ENCODE peak calls at places on chromosomes 3 and 15, in five cellular contexts. One of them, this sample, is unnamed. For H3K9me3, the result is how much of the 10 kb centered on the place peaks cover.

GRCh38 chr3:125048282-125048681 is 7.5 kb downstream of the HEG1 start:
- DNase-seq in heart left ventricle: no peak
- DNase-seq in upper lobe of right lung: no peak
- DNase-seq in MM.1S: no peak
- DNase-seq in hepatocyte: no peak
- DNase-seq in this sample: no peak

GRCh38 chr3:32894977-32895376 is 56.5 kb upstream of the CCR4 start:
- DNase-seq in heart left ventricle: no peak
- DNase-seq in upper lobe of right lung: no peak
- DNase-seq in MM.1S: no peak
- DNase-seq in hepatocyte: no peak
- DNase-seq in this sample: no peak

GRCh38 chr3:186095584-186096061 is 13.3 kb downstream of the ETV5 start:
- DNase-seq in heart left ventricle: no peak
- DNase-seq in upper lobe of right lung: peak
- DNase-seq in MM.1S: peak
- DNase-seq in hepatocyte: no peak
- DNase-seq in this sample: no peak

GRCh38 chr3:130688677-130689076 is 58.0 kb downstream of the PIK3R4 start:
- DNase-seq in heart left ventricle: no peak
- DNase-seq in upper lobe of right lung: no peak
- DNase-seq in MM.1S: no peak
- DNase-seq in hepatocyte: no peak
- DNase-seq in this sample: no peak

GRCh38 chr15:29740692-29741311 is 81.5 kb downstream of the TJP1 start:
- DNase-seq in heart left ventricle: no peak
- DNase-seq in upper lobe of right lung: no peak
- DNase-seq in MM.1S: peak
- DNase-seq in hepatocyte: no peak
- DNase-seq in this sample: no peak

GRCh38 chr15:28878209-28878608 is 7.6 kb upstream of the APBA2 start:
- DNase-seq in heart left ventricle: no peak
- DNase-seq in upper lobe of right lung: no peak
- DNase-seq in MM.1S: no peak
- DNase-seq in hepatocyte: no peak
- DNase-seq in this sample: no peak

GRCh38 chr3:70042683-70043082 is 43.1 kb downstream of the SAMMSON start:
- DNase-seq in heart left ventricle: no peak
- DNase-seq in upper lobe of right lung: no peak
- DNase-seq in MM.1S: no peak
- DNase-seq in hepatocyte: no peak
- DNase-seq in this sample: no peak

GRCh38 chr3:141056716-141057115 is 5.6 kb downstream of the SPSB4 start:
- DNase-seq in heart left ventricle: peak
- DNase-seq in upper lobe of right lung: peak
- DNase-seq in MM.1S: no peak
- DNase-seq in hepatocyte: no peak
- DNase-seq in this sample: no peak

GRCh38 chr3:127233371-127233770 is 40.4 kb downstream of the PRR23E start:
- DNase-seq in heart left ventricle: no peak
- DNase-seq in upper lobe of right lung: no peak
- DNase-seq in MM.1S: peak
- DNase-seq in hepatocyte: peak
- DNase-seq in this sample: no peak

GRCh38 chr3:15325228-15325627 is 7.2 kb downstream of the SH3BP5 start:
- DNase-seq in heart left ventricle: peak
- DNase-seq in upper lobe of right lung: no peak
- DNase-seq in MM.1S: no peak
- DNase-seq in hepatocyte: peak
- DNase-seq in this sample: peak

GRCh38 chr3:176071943-176072342 is 1125.3 kb downstream of the TBL1XR1 start:
- DNase-seq in heart left ventricle: no peak
- DNase-seq in upper lobe of right lung: no peak
- DNase-seq in MM.1S: no peak
- DNase-seq in hepatocyte: no peak
- DNase-seq in this sample: no peak

GRCh38 chr3:195285403-195285802 is 14.4 kb upstream of the XXYLT1 start:
- DNase-seq in heart left ventricle: no peak
- DNase-seq in upper lobe of right lung: no peak
- DNase-seq in MM.1S: no peak
- DNase-seq in hepatocyte: no peak
- DNase-seq in this sample: no peak

GRCh38 chr3:160577551-160578195 is 12.3 kb upstream of the KPNA4 start:
- DNase-seq in heart left ventricle: no peak
- DNase-seq in upper lobe of right lung: no peak
- DNase-seq in MM.1S: no peak
- DNase-seq in hepatocyte: no peak
- DNase-seq in this sample: no peak

GRCh38 chr15:38991126-38991525 is 426.5 kb upstream of the RASGRP1 start:
- DNase-seq in heart left ventricle: no peak
- DNase-seq in upper lobe of right lung: no peak
- DNase-seq in MM.1S: no peak
- DNase-seq in hepatocyte: peak
- DNase-seq in this sample: no peak

GRCh38 chr3:49967307-49967706 is 27.4 kb downstream of the RBM6 start:
- DNase-seq in heart left ventricle: no peak
- DNase-seq in upper lobe of right lung: no peak
- DNase-seq in MM.1S: no peak
- DNase-seq in hepatocyte: no peak
- DNase-seq in this sample: no peak

GRCh38 chr3:44003801-44004200 is 237.9 kb upstream of the TOPAZ1 start:
- DNase-seq in heart left ventricle: no peak
- DNase-seq in upper lobe of right lung: no peak
- DNase-seq in MM.1S: peak
- DNase-seq in hepatocyte: no peak
- DNase-seq in this sample: no peak

GRCh38 chr3:184129012-184129411 is 6.1 kb upstream of the EIF2B5 start:
- DNase-seq in heart left ventricle: no peak
- DNase-seq in upper lobe of right lung: peak
- DNase-seq in MM.1S: peak
- DNase-seq in hepatocyte: peak
- DNase-seq in this sample: no peak

GRCh38 chr3:126128504-126129407 is 44.8 kb upstream of the SLC41A3 start:
- DNase-seq in heart left ventricle: no peak
- DNase-seq in upper lobe of right lung: peak
- DNase-seq in MM.1S: no peak
- DNase-seq in hepatocyte: no peak
- DNase-seq in this sample: no peak

GRCh38 chr3:51672083-51672475 is 1.0 kb downstream of the TEX264 start:
- DNase-seq in heart left ventricle: no peak
- DNase-seq in upper lobe of right lung: no peak
- DNase-seq in MM.1S: no peak
- DNase-seq in hepatocyte: no peak
- DNase-seq in this sample: no peak

GRCh38 chr15:72585659-72586058 is 68.8 kb upstream of the GOLGA6B start:
- DNase-seq in heart left ventricle: no peak
- DNase-seq in upper lobe of right lung: no peak
- DNase-seq in MM.1S: no peak
- DNase-seq in hepatocyte: no peak
- DNase-seq in this sample: no peak

GRCh38 chr15:39756806-39757522 is 25.7 kb downstream of the FSIP1 start:
- DNase-seq in heart left ventricle: no peak
- DNase-seq in upper lobe of right lung: no peak
- DNase-seq in MM.1S: peak
- DNase-seq in hepatocyte: peak
- DNase-seq in this sample: no peak

GRCh38 chr15:48459571-48460461 is 128.6 kb downstream of the DUT start:
- DNase-seq in heart left ventricle: no peak
- DNase-seq in upper lobe of right lung: no peak
- DNase-seq in MM.1S: no peak
- DNase-seq in hepatocyte: no peak
- DNase-seq in this sample: no peak

GRCh38 chr15:57003418-57003817 is 85.0 kb downstream of the TCF12 start:
- DNase-seq in heart left ventricle: no peak
- DNase-seq in upper lobe of right lung: no peak
- DNase-seq in MM.1S: no peak
- DNase-seq in hepatocyte: no peak
- DNase-seq in this sample: no peak

GRCh38 chr3:195147649-195148121 is 123.3 kb downstream of the XXYLT1 start:
- DNase-seq in heart left ventricle: peak
- DNase-seq in upper lobe of right lung: no peak
- DNase-seq in MM.1S: peak
- DNase-seq in hepatocyte: no peak
- DNase-seq in this sample: no peak

GRCh38 chr3:141462176-141462859 is 24.5 kb upstream of the RASA2 start:
- DNase-seq in heart left ventricle: no peak
- DNase-seq in upper lobe of right lung: no peak
- DNase-seq in MM.1S: no peak
- DNase-seq in hepatocyte: no peak
- DNase-seq in this sample: no peak

GRCh38 chr15:47326934-47327333 is 390.4 kb upstream of the SEMA6D start:
- DNase-seq in heart left ventricle: no peak
- DNase-seq in upper lobe of right lung: no peak
- DNase-seq in MM.1S: no peak
- DNase-seq in hepatocyte: no peak
- DNase-seq in this sample: no peak

GRCh38 chr15:47333758-47334157 is 383.5 kb upstream of the SEMA6D start:
- DNase-seq in heart left ventricle: no peak
- DNase-seq in upper lobe of right lung: no peak
- DNase-seq in MM.1S: no peak
- DNase-seq in hepatocyte: no peak
- DNase-seq in this sample: no peak

GRCh38 chr15:47334805-47335204 is 382.5 kb upstream of the SEMA6D start:
- DNase-seq in heart left ventricle: no peak
- DNase-seq in upper lobe of right lung: no peak
- DNase-seq in MM.1S: peak
- DNase-seq in hepatocyte: no peak
- DNase-seq in this sample: no peak

GRCh38 chr15:47332481-47332880 is 384.8 kb upstream of the SEMA6D start:
- DNase-seq in heart left ventricle: no peak
- DNase-seq in upper lobe of right lung: no peak
- DNase-seq in MM.1S: no peak
- DNase-seq in hepatocyte: peak
- DNase-seq in this sample: no peak

DNA sequence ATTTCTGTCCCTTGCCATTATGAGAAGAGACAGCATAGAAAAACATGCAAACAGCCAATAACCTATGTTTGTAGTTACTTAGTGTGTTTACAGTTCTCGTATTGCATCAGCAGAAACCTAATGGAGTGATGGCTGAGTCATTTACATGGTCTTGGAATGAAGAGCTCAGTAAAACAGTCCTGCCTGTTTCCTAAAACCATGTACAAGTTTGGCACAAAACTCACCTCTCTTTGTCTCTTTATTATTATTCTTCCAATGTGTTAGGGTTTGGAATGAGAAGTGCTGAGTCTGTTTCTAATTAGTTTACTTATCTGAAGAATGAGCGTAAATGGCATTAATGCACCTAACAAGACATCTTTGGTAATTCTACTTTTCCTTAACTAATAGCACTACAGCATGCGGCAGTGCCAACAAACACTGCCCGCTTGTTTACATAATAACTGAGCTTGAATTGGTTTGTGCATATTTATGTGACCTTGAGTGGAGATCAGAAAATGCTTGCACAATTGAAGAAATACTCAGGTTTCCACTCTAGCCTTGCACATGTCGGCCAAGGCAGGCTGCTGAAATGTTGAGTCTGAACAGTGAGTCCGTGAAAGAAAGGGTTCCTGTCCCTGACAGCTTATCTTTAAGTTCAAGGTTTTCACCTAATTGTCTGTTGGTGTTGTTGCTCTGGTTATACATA is 385.4 kb upstream of the SEMA6D start:
- DNase-seq in heart left ventricle: no peak
- DNase-seq in upper lobe of right lung: no peak
- DNase-seq in MM.1S: no peak
- DNase-seq in hepatocyte: peak
- DNase-seq in this sample: no peak
- H3K4me3 ChIP-seq in heart left ventricle: no peak
- H3K4me3 ChIP-seq in upper lobe of right lung: no peak
- H3K4me3 ChIP-seq in MM.1S: no peak
- H3K4me3 ChIP-seq in hepatocyte: no peak
- H3K4me3 ChIP-seq in this sample: no peak

GRCh38 chr3:120678984-120679383 is 3.1 kb downstream of the HGD start:
- DNase-seq in heart left ventricle: no peak
- DNase-seq in upper lobe of right lung: no peak
- DNase-seq in MM.1S: peak
- DNase-seq in hepatocyte: no peak
- DNase-seq in this sample: no peak

GRCh38 chr3:120678331-120678845 is 3.7 kb downstream of the HGD start:
- DNase-seq in heart left ventricle: no peak
- DNase-seq in upper lobe of right lung: no peak
- DNase-seq in MM.1S: no peak
- DNase-seq in hepatocyte: peak
- DNase-seq in this sample: no peak

GRCh38 chr3:120673116-120673515 is 8.9 kb downstream of the HGD start:
- DNase-seq in heart left ventricle: no peak
- DNase-seq in upper lobe of right lung: no peak
- DNase-seq in MM.1S: no peak
- DNase-seq in hepatocyte: no peak
- DNase-seq in this sample: no peak
- H3K9me3 ChIP-seq in heart left ventricle: under half
- H3K9me3 ChIP-seq in upper lobe of right lung: under half
- H3K9me3 ChIP-seq in MM.1S: under half
- H3K9me3 ChIP-seq in hepatocyte: under half
- H3K9me3 ChIP-seq in this sample: under half

DNA sequence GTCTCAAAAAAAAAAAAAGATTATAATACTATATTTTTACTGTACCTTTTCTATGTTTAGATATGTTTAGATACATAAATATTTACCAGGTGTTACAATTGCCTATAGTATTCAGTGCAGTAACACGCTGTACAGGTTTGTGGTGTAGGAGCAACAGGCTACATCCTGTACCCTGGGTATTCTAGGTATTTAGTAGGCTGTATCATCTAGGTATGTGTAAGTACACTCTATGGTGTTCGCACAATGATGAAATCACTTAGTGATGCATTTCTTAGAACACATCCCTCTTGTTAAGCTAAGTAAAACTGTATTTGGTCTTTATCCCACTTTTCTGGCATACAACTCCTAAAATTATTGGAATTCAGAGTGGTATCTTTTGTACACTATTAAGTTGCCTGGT is 77.8 kb downstream of the CDC25A start:
- DNase-seq in heart left ventricle: no peak
- DNase-seq in upper lobe of right lung: no peak
- DNase-seq in MM.1S: no peak
- DNase-seq in hepatocyte: no peak
- DNase-seq in this sample: no peak
- H3K4me3 ChIP-seq in heart left ventricle: no peak
- H3K4me3 ChIP-seq in upper lobe of right lung: no peak
- H3K4me3 ChIP-seq in MM.1S: no peak
- H3K4me3 ChIP-seq in hepatocyte: no peak
- H3K4me3 ChIP-seq in this sample: no peak

GRCh38 chr15:25188551-25189101 is 233.8 kb downstream of the SNRPN start:
- DNase-seq in heart left ventricle: no peak
- DNase-seq in upper lobe of right lung: no peak
- DNase-seq in MM.1S: no peak
- DNase-seq in hepatocyte: no peak
- DNase-seq in this sample: no peak

GRCh38 chr15:25188051-25188450 is 233.3 kb downstream of the SNRPN start:
- DNase-seq in heart left ventricle: peak
- DNase-seq in upper lobe of right lung: no peak
- DNase-seq in MM.1S: no peak
- DNase-seq in hepatocyte: no peak
- DNase-seq in this sample: no peak

GRCh38 chr15:25186906-25187645 is 232.3 kb downstream of the SNRPN start:
- DNase-seq in heart left ventricle: peak
- DNase-seq in upper lobe of right lung: no peak
- DNase-seq in MM.1S: no peak
- DNase-seq in hepatocyte: no peak
- DNase-seq in this sample: peak

GRCh38 chr15:25192651-25193050 is 237.9 kb downstream of the SNRPN start:
- DNase-seq in heart left ventricle: no peak
- DNase-seq in upper lobe of right lung: no peak
- DNase-seq in MM.1S: no peak
- DNase-seq in hepatocyte: no peak
- DNase-seq in this sample: no peak

GRCh38 chr15:25189551-25189950 is 234.8 kb downstream of the SNRPN start:
- DNase-seq in heart left ventricle: no peak
- DNase-seq in upper lobe of right lung: no peak
- DNase-seq in MM.1S: no peak
- DNase-seq in hepatocyte: no peak
- DNase-seq in this sample: no peak
- H3K9me3 ChIP-seq in heart left ventricle: under half
- H3K9me3 ChIP-seq in upper lobe of right lung: under half
- H3K9me3 ChIP-seq in MM.1S: under half
- H3K9me3 ChIP-seq in hepatocyte: under half
- H3K9me3 ChIP-seq in this sample: half or more

This sample was measured in RWPE2.